ENCODE peak calls at places on chromosome 15, in seven cellular contexts. D, M, O, W, C, Y and T are unnamed samples.

GRCh38 chr15:89670985-89671560 is 8.1 kb downstream of the PLIN1 start:
- DNase-seq in D (no peak), M (no peak), O (no peak), W (no peak), C (no peak), Y (no peak), T (no peak)

GRCh38 chr15:88604381-88604951 is 16.7 kb upstream of the AEN start:
- DNase-seq in D (no peak), M (no peak), O (no peak), W (no peak), C (peak; percentile 74), Y (peak; percentile 15), T (peak; percentile 51)

GRCh38 chr15:86915811-86916331 is 836.2 kb downstream of the AGBL1 start:
- DNase-seq in D (no peak), M (no peak), O (peak; percentile 11), W (peak; percentile 34), C (peak; percentile 10), Y (no peak), T (peak; percentile 37)

GRCh38 chr15:45249125-45249780 is 2.8 kb upstream of the SLC28A2 start:
- DNase-seq in D (no peak), M (no peak), O (no peak), W (no peak), C (peak; percentile 46), Y (no peak), T (no peak)

GRCh38 chr15:25733856-25734679 is 129.1 kb downstream of the ATP10A start:
- DNase-seq in D (no peak), M (no peak), O (no peak), W (no peak), C (no peak), Y (no peak), T (no peak)

GRCh38 chr15:75694241-75695182 is 18.1 kb downstream of the CSPG4 start:
- DNase-seq in D (no peak), M (no peak), O (peak; percentile 25), W (peak; percentile 93), C (peak; percentile 49), Y (peak; percentile 65), T (peak; percentile 99)

GRCh38 chr15:93250212-93250611 is 161.2 kb upstream of the RGMA start:
- DNase-seq in D (no peak), M (no peak), O (no peak), W (no peak), C (no peak), Y (no peak), T (no peak)

GRCh38 chr15:69140306-69140705 is 20.1 kb upstream of the GLCE start:
- DNase-seq in D (no peak), M (no peak), O (no peak), W (peak; percentile 94), C (peak; percentile 88), Y (no peak), T (peak; percentile 80)

GRCh38 chr15:65004993-65005392 is 15.3 kb upstream of the SPG21 start:
- DNase-seq in D (no peak), M (no peak), O (no peak), W (no peak), C (no peak), Y (no peak), T (no peak)

GRCh38 chr15:78341057-78341763 is 1.1 kb downstream of the CRABP1 start:
- DNase-seq in D (no peak), M (no peak), O (no peak), W (no peak), C (peak; percentile 9), Y (no peak), T (peak; percentile 34)

GRCh38 chr15:76576526-76577279 is 240.1 kb downstream of the ISL2 start:
- DNase-seq in D (no peak), M (no peak), O (no peak), W (no peak), C (no peak), Y (no peak), T (no peak)

GRCh38 chr15:43267439-43267838 is 711 bp upstream of the TGM5 start:
- DNase-seq in D (no peak), M (no peak), O (no peak), W (no peak), C (no peak), Y (no peak), T (no peak)

GRCh38 chr15:52183562-52184173 is 7.5 kb downstream of the GNB5 start:
- DNase-seq in D (no peak), M (no peak), O (no peak), W (peak; percentile 11), C (peak; percentile 37), Y (no peak), T (peak; percentile 58)

GRCh38 chr15:75043509-75044257 is 20.3 kb downstream of the PPCDC start:
- DNase-seq in D (no peak), M (peak; percentile 52), O (peak; percentile 86), W (peak; percentile 29), C (no peak), Y (peak; percentile 49), T (peak; percentile 43)

GRCh38 chr15:71678191-71678590 is 132.2 kb upstream of the NR2E3 start:
- DNase-seq in D (no peak), M (no peak), O (no peak), W (no peak), C (no peak), Y (no peak), T (no peak)

GRCh38 chr15:82851981-82852511 is 42.6 kb downstream of the WHAMM start:
- DNase-seq in D (no peak), M (no peak), O (no peak), W (no peak), C (no peak), Y (no peak), T (no peak)

GRCh38 chr15:42593143-42593542 is 17.7 kb downstream of the STARD9 start:
- DNase-seq in D (no peak), M (no peak), O (no peak), W (no peak), C (no peak), Y (no peak), T (no peak)

GRCh38 chr15:78312551-78312950 is 13.1 kb upstream of the SKIC8 start:
- DNase-seq in D (no peak), M (no peak), O (no peak), W (no peak), C (no peak), Y (no peak), T (no peak)